ENCODE peak calls at places on chromosomes 11 and 22, in six cellular contexts. R is pancreas; L is aorta; B is kidney; T is CD4-positive, CD25-positive, alpha-beta regulatory T cell; O is brain microvascular endothelial cell. U is an unnamed sample.

GRCh38 chr11:107844041-107844440 is 14.5 kb downstream of the SLC35F2 start:
- DNase-seq in R (no peak), L (no peak), B (no peak), T (no peak), O (peak; percentile 32), U (no peak)

GRCh38 chr22:28222976-28223375 is 303.9 kb upstream of the PITPNB start:
- DNase-seq in R (no peak), L (no peak), B (no peak), T (no peak), O (peak; percentile 35), U (no peak)

GRCh38 chr11:65429069-65429681 is 6.6 kb downstream of the NEAT1 start:
- DNase-seq in R (no peak), L (no peak), B (no peak), T (no peak), O (peak; percentile 60), U (no peak)

GRCh38 chr11:126833020-126833419 is 167.6 kb downstream of the KIRREL3 start:
- DNase-seq in R (no peak), L (no peak), B (no peak), T (no peak), O (no peak), U (no peak)

GRCh38 chr11:47786373-47786772 is 19.2 kb upstream of the FNBP4 start:
- DNase-seq in R (no peak), L (no peak), B (no peak), T (no peak), O (no peak), U (no peak)

GRCh38 chr11:126194121-126194543 is 17.3 kb downstream of the RPUSD4 start:
- DNase-seq in R (peak; percentile 40), L (no peak), B (no peak), T (no peak), O (peak; percentile 51), U (no peak)

GRCh38 chr11:79243412-79244174 is 197.2 kb downstream of the TENM4 start:
- DNase-seq in R (no peak), L (no peak), B (no peak), T (no peak), O (no peak), U (no peak)

GRCh38 chr11:75339685-75340409 is 11.6 kb downstream of the ARRB1 start:
- DNase-seq in R (no peak), L (no peak), B (no peak), T (no peak), O (no peak), U (no peak)

GRCh38 chr11:119712006-119712405 is 17.0 kb downstream of the NECTIN1 start:
- DNase-seq in R (no peak), L (no peak), B (no peak), T (no peak), O (no peak), U (no peak)

GRCh38 chr11:44190883-44191230 is 95.4 kb downstream of the EXT2 start:
- DNase-seq in R (no peak), L (no peak), B (no peak), T (no peak), O (no peak), U (no peak)

GRCh38 chr11:75279273-75279672 is 38.7 kb downstream of the TPBGL start:
- DNase-seq in R (peak; percentile 8), L (peak; percentile 20), B (peak; percentile 31), T (no peak), O (no peak), U (no peak)

GRCh38 chr11:15091620-15092019 is 18.2 kb downstream of the CALCB start:
- DNase-seq in R (no peak), L (no peak), B (no peak), T (no peak), O (no peak), U (no peak)

GRCh38 chr22:22571429-22571828 is 12.4 kb upstream of the PRAME start:
- DNase-seq in R (no peak), L (no peak), B (no peak), T (no peak), O (no peak), U (no peak)

GRCh38 chr11:46120361-46120710 is 918 bp downstream of the PHF21A start:
- DNase-seq in R (peak; percentile 67), L (no peak), B (peak; percentile 81), T (no peak), O (no peak), U (peak; percentile 37)

GRCh38 chr11:126391970-126392637 is 36.6 kb downstream of the ST3GAL4 start:
- DNase-seq in R (peak; percentile 50), L (no peak), B (no peak), T (no peak), O (no peak), U (no peak)

GRCh38 chr11:12175694-12176241 is 65.4 kb downstream of the MICAL2 start:
- DNase-seq in R (no peak), L (no peak), B (no peak), T (no peak), O (peak; percentile 93), U (no peak)

GRCh38 chr11:288328-289144 is at the start of gene PGGHG:
- DNase-seq in R (peak; percentile 92), L (peak; percentile 93), B (peak; percentile 93), T (peak; percentile 61), O (no peak), U (no peak)

GRCh38 chr11:62428871-62429601 is 10.2 kb downstream of the SCGB1A1 start:
- DNase-seq in R (no peak), L (no peak), B (no peak), T (no peak), O (no peak), U (no peak)

GRCh38 chr11:85750646-85751045 is 60.3 kb downstream of the SYTL2 start:
- DNase-seq in R (no peak), L (no peak), B (no peak), T (no peak), O (no peak), U (no peak)

GRCh38 chr11:65078151-65078550 is 5.7 kb downstream of the CDCA5 start:
- DNase-seq in R (peak; percentile 83), L (no peak), B (no peak), T (peak; percentile 53), O (peak; percentile 32), U (no peak)

GRCh38 chr22:47621253-47621652 is 858.8 kb downstream of the TBC1D22A start:
- DNase-seq in R (no peak), L (no peak), B (no peak), T (no peak), O (no peak), U (no peak)

GRCh38 chr11:115279831-115280761 is 224.1 kb downstream of the CADM1 start:
- DNase-seq in R (no peak), L (no peak), B (no peak), T (no peak), O (no peak), U (no peak)
- H3K27ac ChIP-seq in R (no peak overlapping the region), L (no peak overlapping the region), B (no peak overlapping the region), T (no peak overlapping the region), O (no peak overlapping the region), U (no peak overlapping the region)

DNA sequence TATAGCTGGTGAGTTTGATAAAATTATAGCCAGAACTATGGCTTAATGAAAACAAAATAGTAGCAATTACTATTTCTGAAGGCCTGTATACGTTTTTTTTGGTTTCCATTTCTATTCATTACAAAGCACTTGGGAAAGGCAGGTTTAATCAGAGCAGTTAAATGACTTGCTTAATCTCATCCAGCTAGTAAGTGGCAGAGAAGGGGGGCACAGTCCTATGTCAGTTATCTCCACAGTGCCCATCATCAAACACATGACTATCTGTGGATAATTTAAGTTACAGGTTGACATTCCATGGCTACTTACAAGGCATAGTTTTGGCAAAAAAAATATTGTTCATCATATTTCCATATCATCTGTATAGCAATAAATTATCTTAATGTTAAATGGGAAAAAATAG is 93.7 kb downstream of the PGR start:
- DNase-seq in R (no peak), L (no peak), B (no peak), T (no peak), O (no peak), U (no peak)
- H3K27ac ChIP-seq in R (no peak overlapping the region), L (no peak overlapping the region), B (no peak overlapping the region), T (no peak overlapping the region), O (no peak overlapping the region), U (no peak overlapping the region)

DNA sequence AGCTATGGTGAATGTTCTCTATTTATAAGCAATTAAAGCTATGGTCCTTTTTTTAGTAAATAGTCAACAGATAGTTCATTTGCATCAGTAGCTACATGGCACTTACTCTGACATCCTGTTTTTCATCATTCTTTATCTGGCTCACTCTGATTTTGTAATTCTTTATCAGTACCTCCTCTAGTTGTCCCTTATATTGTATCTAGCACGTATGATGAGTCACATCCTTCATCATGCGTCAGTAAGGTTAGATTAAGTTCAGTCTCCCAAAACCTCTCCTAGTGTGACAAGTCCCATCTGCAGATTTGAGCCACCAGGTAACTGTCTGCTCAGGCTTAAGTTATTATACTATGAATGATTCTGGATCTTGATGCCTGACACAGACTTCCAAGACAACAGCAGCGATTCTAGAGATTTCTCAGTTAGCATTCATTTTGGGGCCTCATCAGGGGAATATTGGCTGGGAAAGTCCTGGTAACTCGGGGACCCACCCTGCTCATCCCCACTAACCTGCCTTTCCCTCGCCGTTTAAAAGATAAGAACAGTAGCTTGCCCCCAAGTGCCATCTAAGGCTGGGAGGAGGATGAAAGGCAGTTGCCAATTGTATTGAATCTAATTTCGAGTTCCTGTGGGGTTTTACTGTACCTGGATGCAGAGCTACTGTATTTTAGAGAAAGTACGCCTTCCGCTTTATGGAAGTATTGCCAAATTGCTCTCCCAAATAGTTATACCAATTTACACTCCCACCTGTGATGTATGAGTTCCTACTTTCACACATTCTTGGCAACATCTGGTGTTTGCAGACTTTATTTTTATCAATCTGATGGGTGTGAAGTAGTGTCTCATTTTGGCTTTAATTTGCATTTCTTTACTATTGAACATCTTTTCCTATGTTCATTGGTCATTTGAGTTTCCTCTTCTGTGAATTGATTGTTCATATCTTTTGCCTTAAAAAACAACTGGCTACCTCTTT is 55.9 kb downstream of the ZC3H12C start:
- DNase-seq in R (no peak), L (no peak), B (no peak), T (no peak), O (peak; percentile 91), U (no peak)
- H3K27ac ChIP-seq in R (no peak overlapping the region), L (no peak overlapping the region), B (no peak overlapping the region), T (no peak overlapping the region), O (peak overlapping the region; percentile 97), U (no peak overlapping the region)

GRCh38 chr22:25146311-25146710 is 53.3 kb upstream of the CRYBB3 start:
- DNase-seq in R (no peak), L (no peak), B (no peak), T (no peak), O (no peak), U (no peak)

GRCh38 chr22:25143161-25144076 is 56.2 kb upstream of the CRYBB3 start:
- DNase-seq in R (no peak), L (no peak), B (no peak), T (no peak), O (no peak), U (no peak)

GRCh38 chr22:25144522-25144921 is 55.1 kb upstream of the CRYBB3 start:
- DNase-seq in R (no peak), L (no peak), B (no peak), T (no peak), O (no peak), U (no peak)

GRCh38 chr22:25139062-25139461 is 60.6 kb upstream of the CRYBB3 start:
- DNase-seq in R (no peak), L (no peak), B (no peak), T (no peak), O (no peak), U (peak; percentile 14)

GRCh38 chr22:25141994-25142620 is 57.6 kb upstream of the CRYBB3 start:
- DNase-seq in R (no peak), L (no peak), B (no peak), T (no peak), O (no peak), U (no peak)
- H3K27ac ChIP-seq in R (no peak overlapping the region), L (peak overlapping the region; percentile 2), B (no peak overlapping the region), T (no peak overlapping the region), O (no peak overlapping the region), U (no peak overlapping the region)

U was measured in substantia nigra.